ENCODE peak calls at places on chromosome 5, in seven cellular contexts. O, T, L, U, Z, H and M are unnamed samples.

GRCh38 chr5:157528036-157528632 is 47.4 kb downstream of the ADAM19 start:
- DNase-seq in O (no peak), H (no peak), T (no peak), Z (no peak), L (no peak), U (no peak), M (no peak)

GRCh38 chr5:38645508-38645907 is 89.1 kb upstream of the LIFR start:
- DNase-seq in T (peak), U (no peak), H (no peak), O (no peak), L (no peak), Z (no peak), M (no peak)

GRCh38 chr5:132205385-132206125 is 22.1 kb downstream of the P4HA2 start:
- DNase-seq in H (no peak), L (no peak), Z (no peak), U (no peak), O (no peak), T (no peak), M (no peak)

GRCh38 chr5:90932052-90932699 is 373.6 kb downstream of the ADGRV1 start:
- DNase-seq in T (peak), H (no peak), O (peak), L (no peak), Z (no peak), U (peak), M (no peak)

GRCh38 chr5:14268738-14269137 is 125.6 kb downstream of the TRIO start:
- DNase-seq in O (no peak), T (no peak), L (no peak), Z (no peak), H (peak), U (no peak), M (no peak)

GRCh38 chr5:73282923-73283322 is 109.9 kb downstream of the TMEM174 start:
- DNase-seq in O (no peak), U (no peak), L (no peak), H (no peak), Z (no peak), T (no peak), M (no peak)

GRCh38 chr5:154395407-154396106 is 50.2 kb upstream of the SAP30L start:
- DNase-seq in T (peak), O (no peak), U (no peak), Z (no peak), H (no peak), L (no peak), M (no peak)

GRCh38 chr5:141734501-141735231 is 52.6 kb upstream of the ARAP3 start:
- DNase-seq in O (peak), L (no peak), H (peak), Z (peak), T (peak), U (peak), M (no peak)

GRCh38 chr5:10652151-10652550 is 88.3 kb downstream of the ANKRD33B start:
- DNase-seq in O (no peak), L (no peak), Z (no peak), U (no peak), T (no peak), H (no peak), M (no peak)

GRCh38 chr5:40227366-40227765 is 452.3 kb upstream of the PTGER4 start:
- DNase-seq in T (no peak), Z (no peak), U (no peak), H (no peak), L (no peak), O (no peak), M (no peak)

GRCh38 chr5:149203896-149204544 is 62.7 kb downstream of the ABLIM3 start:
- DNase-seq in Z (no peak), H (no peak), U (no peak), O (no peak), T (no peak), L (no peak), M (no peak)

GRCh38 chr5:137405393-137405792 is 93.7 kb downstream of the SPOCK1 start:
- DNase-seq in U (no peak), T (no peak), L (no peak), H (no peak), Z (no peak), O (no peak), M (no peak)

GRCh38 chr5:102617857-102618187 is 119.0 kb upstream of the SLCO6A1 start:
- DNase-seq in Z (no peak), T (no peak), L (no peak), U (no peak), H (no peak), O (no peak), M (no peak)

GRCh38 chr5:1202798-1203185 is 1.4 kb downstream of the SLC6A19 start:
- DNase-seq in U (no peak), H (peak), Z (no peak), L (no peak), O (no peak), T (peak), M (no peak)

GRCh38 chr5:143401846-143402463 is 1.5 kb downstream of the NR3C1 start:
- DNase-seq in Z (peak), L (no peak), O (no peak), H (no peak), U (no peak), T (no peak), M (no peak)